ENCODE peak calls at places on chromosomes 4 and X, in nine cellular contexts. One of them, this sample, is unnamed.

GRCh38 chr4:173025131-173025530 is 143.5 kb upstream of the GALNT7 start:
- DNase-seq in neural progenitor cell: peak; percentile 82
- DNase-seq in hepatocyte: peak; percentile 84
- DNase-seq in GM23338: peak; percentile 91
- DNase-seq in OCI-LY7: peak; percentile 78
- DNase-seq in HCT116: peak; percentile 76
- DNase-seq in PC-3: peak; percentile 79
- DNase-seq in GM23248: peak; percentile 77
- DNase-seq in SK-N-SH: peak; percentile 60
- DNase-seq in this sample: peak; percentile 58

GRCh38 chr4:128587382-128587781 is 222.1 kb upstream of the JADE1 start:
- DNase-seq in GM23248: no peak
- DNase-seq in HCT116: no peak
- DNase-seq in PC-3: no peak
- DNase-seq in hepatocyte: no peak
- DNase-seq in neural progenitor cell: no peak
- DNase-seq in GM23338: no peak
- DNase-seq in OCI-LY7: no peak
- DNase-seq in SK-N-SH: no peak
- DNase-seq in this sample: no peak

GRCh38 chr4:173501592-173502150 is 28.4 kb downstream of the HAND2 start:
- DNase-seq in SK-N-SH: no peak
- DNase-seq in hepatocyte: no peak
- DNase-seq in OCI-LY7: no peak
- DNase-seq in PC-3: no peak
- DNase-seq in neural progenitor cell: no peak
- DNase-seq in GM23338: peak; percentile 26
- DNase-seq in HCT116: no peak
- DNase-seq in GM23248: no peak
- DNase-seq in this sample: no peak

GRCh38 chrX:80876877-80877276 is 67.2 kb upstream of the BRWD3 start:
- DNase-seq in GM23338: peak; percentile 43
- DNase-seq in OCI-LY7: peak; percentile 55
- DNase-seq in neural progenitor cell: peak; percentile 11
- DNase-seq in GM23248: peak; percentile 38
- DNase-seq in PC-3: peak; percentile 56
- DNase-seq in hepatocyte: peak; percentile 13
- DNase-seq in HCT116: peak; percentile 13
- DNase-seq in SK-N-SH: peak; percentile 12
- DNase-seq in this sample: peak; percentile 48

GRCh38 chr4:117577686-117578085 is 456.6 kb upstream of the NDST3 start:
- DNase-seq in OCI-LY7: no peak
- DNase-seq in HCT116: no peak
- DNase-seq in GM23338: no peak
- DNase-seq in PC-3: peak; percentile 19
- DNase-seq in hepatocyte: no peak
- DNase-seq in GM23248: no peak
- DNase-seq in neural progenitor cell: no peak
- DNase-seq in SK-N-SH: no peak
- DNase-seq in this sample: no peak

GRCh38 chr4:94228488-94229216 is 21.0 kb downstream of the SMARCAD1 start:
- DNase-seq in hepatocyte: no peak
- DNase-seq in GM23338: no peak
- DNase-seq in PC-3: no peak
- DNase-seq in SK-N-SH: no peak
- DNase-seq in neural progenitor cell: no peak
- DNase-seq in HCT116: no peak
- DNase-seq in GM23248: no peak
- DNase-seq in OCI-LY7: no peak
- DNase-seq in this sample: no peak

GRCh38 chrX:7133036-7133412 is 14.5 kb upstream of the STS start:
- DNase-seq in neural progenitor cell: no peak
- DNase-seq in GM23338: no peak
- DNase-seq in OCI-LY7: no peak
- DNase-seq in GM23248: peak; percentile 10
- DNase-seq in PC-3: no peak
- DNase-seq in HCT116: no peak
- DNase-seq in hepatocyte: no peak
- DNase-seq in SK-N-SH: no peak
- DNase-seq in this sample: no peak

GRCh38 chr4:9685692-9686091 is 95.7 kb upstream of the DRD5 start:
- DNase-seq in PC-3: no peak
- DNase-seq in SK-N-SH: no peak
- DNase-seq in GM23248: no peak
- DNase-seq in neural progenitor cell: no peak
- DNase-seq in OCI-LY7: no peak
- DNase-seq in HCT116: no peak
- DNase-seq in GM23338: no peak
- DNase-seq in hepatocyte: no peak
- DNase-seq in this sample: no peak

GRCh38 chrX:82092307-82092706 is 890.4 kb downstream of the SH3BGRL start:
- DNase-seq in GM23248: no peak
- DNase-seq in OCI-LY7: no peak
- DNase-seq in hepatocyte: no peak
- DNase-seq in HCT116: no peak
- DNase-seq in SK-N-SH: no peak
- DNase-seq in PC-3: no peak
- DNase-seq in neural progenitor cell: no peak
- DNase-seq in GM23338: no peak
- DNase-seq in this sample: peak; percentile 81

GRCh38 chr4:165813606-165814005 is 59.4 kb upstream of the TLL1 start:
- DNase-seq in PC-3: no peak
- DNase-seq in OCI-LY7: no peak
- DNase-seq in HCT116: no peak
- DNase-seq in SK-N-SH: no peak
- DNase-seq in GM23248: no peak
- DNase-seq in GM23338: no peak
- DNase-seq in neural progenitor cell: no peak
- DNase-seq in hepatocyte: no peak
- DNase-seq in this sample: no peak

GRCh38 chr4:95798003-95798402 is 41.9 kb upstream of the PDHA2 start:
- DNase-seq in SK-N-SH: peak; percentile 8
- DNase-seq in neural progenitor cell: no peak
- DNase-seq in HCT116: no peak
- DNase-seq in PC-3: no peak
- DNase-seq in GM23248: no peak
- DNase-seq in OCI-LY7: no peak
- DNase-seq in GM23338: no peak
- DNase-seq in hepatocyte: no peak
- DNase-seq in this sample: no peak

GRCh38 chr4:177155454-177155853 is 154.2 kb upstream of the NEIL3 start:
- DNase-seq in SK-N-SH: peak; percentile 2
- DNase-seq in GM23338: peak; percentile 52
- DNase-seq in PC-3: no peak
- DNase-seq in hepatocyte: no peak
- DNase-seq in GM23248: no peak
- DNase-seq in OCI-LY7: no peak
- DNase-seq in neural progenitor cell: peak; percentile 27
- DNase-seq in HCT116: no peak
- DNase-seq in this sample: no peak

GRCh38 chr4:55386073-55386472 is 9.7 kb upstream of the TMEM165 start:
- DNase-seq in SK-N-SH: peak; percentile 53
- DNase-seq in GM23338: peak; percentile 80
- DNase-seq in neural progenitor cell: peak; percentile 47
- DNase-seq in hepatocyte: no peak
- DNase-seq in HCT116: peak; percentile 34
- DNase-seq in OCI-LY7: peak; percentile 37
- DNase-seq in GM23248: peak; percentile 42
- DNase-seq in PC-3: peak; percentile 56
- DNase-seq in this sample: no peak
- TF ChIP-seq EZH2phosphoT487 in SK-N-SH: no peak
- TF ChIP-seq EZH2phosphoT487 in GM23338: no peak
- TF ChIP-seq EZH2phosphoT487 in neural progenitor cell: no peak
- TF ChIP-seq EZH2phosphoT487 in hepatocyte: no peak
- TF ChIP-seq EZH2phosphoT487 in HCT116: no peak
- TF ChIP-seq EZH2phosphoT487 in OCI-LY7: no peak
- TF ChIP-seq EZH2phosphoT487 in GM23248: no peak
- TF ChIP-seq EZH2phosphoT487 in PC-3: no peak
- TF ChIP-seq EZH2phosphoT487 in this sample: no peak

GRCh38 chr4:141133146-141134006 is at the start of gene RNF150:
- DNase-seq in SK-N-SH: peak; percentile 87
- DNase-seq in OCI-LY7: peak; percentile 2
- DNase-seq in GM23248: peak; percentile 92
- DNase-seq in PC-3: peak; percentile 79
- DNase-seq in hepatocyte: peak; percentile 92
- DNase-seq in neural progenitor cell: peak; percentile 89
- DNase-seq in HCT116: no peak
- DNase-seq in GM23338: peak; percentile 95
- DNase-seq in this sample: peak; percentile 73
- H2AFZ ChIP-seq in SK-N-SH: peak within 1 kb of the TSS; percentile 79
- H2AFZ ChIP-seq in OCI-LY7: no peak within 1 kb of the TSS
- H2AFZ ChIP-seq in GM23248: peak within 1 kb of the TSS; percentile 92
- H2AFZ ChIP-seq in PC-3: peak within 1 kb of the TSS; percentile 93
- H2AFZ ChIP-seq in hepatocyte: peak within 1 kb of the TSS; percentile 86
- H2AFZ ChIP-seq in neural progenitor cell: peak within 1 kb of the TSS; percentile 98
- H2AFZ ChIP-seq in HCT116: no peak within 1 kb of the TSS
- H2AFZ ChIP-seq in GM23338: peak within 1 kb of the TSS; percentile 99
- H2AFZ ChIP-seq in this sample: peak within 1 kb of the TSS; percentile 69

DNA sequence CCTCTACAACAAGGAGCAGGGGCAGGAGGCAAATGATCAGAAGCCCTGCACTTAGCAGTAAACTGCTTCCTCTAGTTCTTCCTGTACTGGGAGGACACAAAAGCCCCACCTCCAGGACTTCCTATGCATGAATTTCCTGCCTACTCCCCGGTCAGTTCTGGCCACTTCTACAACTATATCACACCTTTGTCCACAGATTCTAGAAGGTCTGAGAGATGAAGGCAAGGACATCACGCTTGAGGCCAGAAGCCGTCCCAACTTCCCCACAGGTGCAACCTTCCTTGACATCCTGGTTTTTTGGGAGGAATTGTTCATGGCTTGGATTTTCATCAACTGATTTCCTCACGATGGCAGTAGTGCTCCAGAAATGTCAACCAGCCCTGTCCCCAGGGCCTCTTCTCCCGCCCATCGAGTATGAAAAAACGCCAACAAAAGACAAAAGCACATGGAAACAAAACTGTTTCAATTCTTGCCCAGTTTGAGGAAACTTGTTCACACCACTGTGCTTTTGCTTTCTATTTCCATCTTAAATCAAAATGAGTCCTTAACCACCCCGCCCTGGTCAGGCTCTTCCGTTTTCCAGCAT is 206.5 kb upstream of the STK26 start:
- DNase-seq in OCI-LY7: peak; percentile 0
- DNase-seq in GM23338: no peak
- DNase-seq in neural progenitor cell: no peak
- DNase-seq in SK-N-SH: peak; percentile 51
- DNase-seq in PC-3: peak; percentile 83
- DNase-seq in hepatocyte: no peak
- DNase-seq in HCT116: no peak
- DNase-seq in GM23248: peak; percentile 70
- DNase-seq in this sample: peak; percentile 97
- TF ChIP-seq EZH2phosphoT487 in OCI-LY7: no peak
- TF ChIP-seq EZH2phosphoT487 in GM23338: no peak
- TF ChIP-seq EZH2phosphoT487 in neural progenitor cell: no peak
- TF ChIP-seq EZH2phosphoT487 in SK-N-SH: no peak
- TF ChIP-seq EZH2phosphoT487 in PC-3: no peak
- TF ChIP-seq EZH2phosphoT487 in hepatocyte: no peak
- TF ChIP-seq EZH2phosphoT487 in HCT116: no peak
- TF ChIP-seq EZH2phosphoT487 in GM23248: no peak
- TF ChIP-seq EZH2phosphoT487 in this sample: no peak

GRCh38 chr4:138162259-138162658 is 79.9 kb downstream of the SLC7A11 start:
- DNase-seq in neural progenitor cell: peak; percentile 40
- DNase-seq in hepatocyte: no peak
- DNase-seq in OCI-LY7: no peak
- DNase-seq in HCT116: no peak
- DNase-seq in PC-3: no peak
- DNase-seq in GM23338: no peak
- DNase-seq in GM23248: no peak
- DNase-seq in SK-N-SH: no peak
- DNase-seq in this sample: no peak
- H2AFZ ChIP-seq in neural progenitor cell: no peak overlapping the region
- H2AFZ ChIP-seq in hepatocyte: no peak overlapping the region
- H2AFZ ChIP-seq in OCI-LY7: no peak overlapping the region
- H2AFZ ChIP-seq in HCT116: no peak overlapping the region
- H2AFZ ChIP-seq in PC-3: no peak overlapping the region
- H2AFZ ChIP-seq in GM23338: no peak overlapping the region
- H2AFZ ChIP-seq in GM23248: no peak overlapping the region
- H2AFZ ChIP-seq in SK-N-SH: no peak overlapping the region
- H2AFZ ChIP-seq in this sample: no peak overlapping the region

GRCh38 chrX:24110049-24110448 is 39.5 kb upstream of the ZFX start:
- DNase-seq in SK-N-SH: no peak
- DNase-seq in HCT116: no peak
- DNase-seq in hepatocyte: no peak
- DNase-seq in GM23248: no peak
- DNase-seq in GM23338: no peak
- DNase-seq in PC-3: no peak
- DNase-seq in OCI-LY7: no peak
- DNase-seq in neural progenitor cell: no peak
- DNase-seq in this sample: no peak
- TF ChIP-seq EZH2phosphoT487 in SK-N-SH: no peak
- TF ChIP-seq EZH2phosphoT487 in HCT116: no peak
- TF ChIP-seq EZH2phosphoT487 in hepatocyte: no peak
- TF ChIP-seq EZH2phosphoT487 in GM23248: no peak
- TF ChIP-seq EZH2phosphoT487 in GM23338: no peak
- TF ChIP-seq EZH2phosphoT487 in PC-3: no peak
- TF ChIP-seq EZH2phosphoT487 in OCI-LY7: no peak
- TF ChIP-seq EZH2phosphoT487 in neural progenitor cell: no peak
- TF ChIP-seq EZH2phosphoT487 in this sample: no peak

DNA sequence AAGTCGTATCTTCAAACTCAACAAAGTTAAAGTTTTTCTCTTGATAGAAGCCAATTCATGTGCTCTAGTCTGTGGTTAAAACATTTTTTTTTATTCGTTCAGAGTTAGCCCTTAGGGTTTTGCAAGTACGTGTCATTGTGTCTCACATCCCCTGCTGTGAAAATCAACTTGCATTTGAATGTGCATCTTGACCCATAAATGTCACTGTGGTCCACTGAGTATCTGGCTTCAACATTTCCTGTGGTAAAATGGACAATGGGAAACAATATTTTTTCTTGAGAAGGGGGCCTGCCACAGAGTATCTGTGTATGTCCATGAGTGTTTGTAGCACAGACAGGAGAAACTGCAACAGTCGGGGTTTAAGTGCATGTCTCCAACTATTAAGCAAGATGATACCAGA is 554.8 kb upstream of the TENM3 start:
- DNase-seq in SK-N-SH: no peak
- DNase-seq in PC-3: no peak
- DNase-seq in GM23248: peak; percentile 27
- DNase-seq in neural progenitor cell: no peak
- DNase-seq in OCI-LY7: no peak
- DNase-seq in hepatocyte: no peak
- DNase-seq in HCT116: no peak
- DNase-seq in GM23338: peak; percentile 20
- DNase-seq in this sample: no peak
- H2AFZ ChIP-seq in SK-N-SH: peak overlapping the region; percentile 20
- H2AFZ ChIP-seq in PC-3: no peak overlapping the region
- H2AFZ ChIP-seq in GM23248: no peak overlapping the region
- H2AFZ ChIP-seq in neural progenitor cell: no peak overlapping the region
- H2AFZ ChIP-seq in OCI-LY7: no peak overlapping the region
- H2AFZ ChIP-seq in hepatocyte: no peak overlapping the region
- H2AFZ ChIP-seq in HCT116: no peak overlapping the region
- H2AFZ ChIP-seq in GM23338: no peak overlapping the region
- H2AFZ ChIP-seq in this sample: no peak overlapping the region

This sample was measured in MM.1S.